ENCODE peak calls at places on chromosomes 11 and 22, in five cellular contexts. One of them, this sample, is unnamed.

GRCh38 chr11:2419638-2420501 is 19.3 kb downstream of the TSSC4 start:
- DNase-seq in nephron progenitor cell: peak; percentile 83
- DNase-seq in H7: peak; percentile 95
- DNase-seq in GM13976: peak; percentile 89
- DNase-seq in cerebellar cortex: peak; percentile 73
- DNase-seq in this sample: peak; percentile 73

GRCh38 chr11:122344281-122344680 is 228.3 kb upstream of the BLID start:
- DNase-seq in nephron progenitor cell: no peak
- DNase-seq in GM13976: no peak
- DNase-seq in cerebellar cortex: no peak
- DNase-seq in H7: no peak
- DNase-seq in this sample: no peak

GRCh38 chr22:36577019-36577418 is 48.1 kb upstream of the EIF3D start:
- DNase-seq in GM13976: no peak
- DNase-seq in nephron progenitor cell: no peak
- DNase-seq in cerebellar cortex: no peak
- DNase-seq in H7: no peak
- DNase-seq in this sample: no peak

GRCh38 chr11:63769719-63770443 is 1.3 kb upstream of the ZFTA start:
- DNase-seq in nephron progenitor cell: peak; percentile 39
- DNase-seq in GM13976: no peak
- DNase-seq in H7: peak; percentile 72
- DNase-seq in cerebellar cortex: peak; percentile 54
- DNase-seq in this sample: no peak

GRCh38 chr22:49763696-49764095 is 64.0 kb downstream of the BRD1 start:
- DNase-seq in cerebellar cortex: no peak
- DNase-seq in nephron progenitor cell: no peak
- DNase-seq in H7: no peak
- DNase-seq in GM13976: no peak
- DNase-seq in this sample: no peak

GRCh38 chr22:19757140-19757984 is 3.2 kb upstream of the TBX1 start:
- DNase-seq in nephron progenitor cell: no peak
- DNase-seq in H7: peak; percentile 90
- DNase-seq in GM13976: no peak
- DNase-seq in cerebellar cortex: peak; percentile 46
- DNase-seq in this sample: no peak

GRCh38 chr11:43392713-43393112 is 34.0 kb downstream of the TTC17 start:
- DNase-seq in GM13976: no peak
- DNase-seq in H7: no peak
- DNase-seq in nephron progenitor cell: no peak
- DNase-seq in cerebellar cortex: no peak
- DNase-seq in this sample: no peak

GRCh38 chr22:19239464-19239863 is 52.1 kb downstream of the CLTCL1 start:
- DNase-seq in GM13976: no peak
- DNase-seq in nephron progenitor cell: no peak
- DNase-seq in H7: no peak
- DNase-seq in cerebellar cortex: no peak
- DNase-seq in this sample: no peak

GRCh38 chr22:46660604-46661201 is 40.5 kb downstream of the GRAMD4 start:
- DNase-seq in GM13976: no peak
- DNase-seq in H7: peak; percentile 79
- DNase-seq in cerebellar cortex: peak; percentile 86
- DNase-seq in nephron progenitor cell: no peak
- DNase-seq in this sample: peak; percentile 80

This sample was measured in cerebellum.